ENCODE peak calls at places on chromosomes 2 and 18, in seven cellular contexts. Y, U, X, V, E, H and N are unnamed samples.

GRCh38 chr2:31129835-31130561 is 8.2 kb downstream of the GALNT14 start:
- DNase-seq in Y (no peak), U (no peak), X (no peak), V (no peak), E (no peak), H (no peak), N (no peak)

GRCh38 chr2:66481100-66481549 is 46.2 kb downstream of the MEIS1 start:
- DNase-seq in Y (no peak), U (no peak), X (no peak), V (no peak), E (no peak), H (peak; percentile 68), N (no peak)

GRCh38 chr2:40955042-40955441 is 503.2 kb upstream of the SLC8A1 start:
- DNase-seq in Y (no peak), U (no peak), X (no peak), V (no peak), E (peak; percentile 1), H (no peak), N (no peak)

GRCh38 chr2:96631804-96632435 is 6.2 kb downstream of the KANSL3 start:
- DNase-seq in Y (no peak), U (no peak), X (no peak), V (no peak), E (peak; percentile 46), H (no peak), N (no peak)

GRCh38 chr18:5900249-5900648 is 4.9 kb upstream of the TMEM200C start:
- DNase-seq in Y (no peak), U (no peak), X (no peak), V (no peak), E (no peak), H (no peak), N (no peak)

GRCh38 chr2:239014897-239015768 is 167.2 kb downstream of the TWIST2 start:
- DNase-seq in Y (no peak), U (peak; percentile 58), X (no peak), V (peak; percentile 35), E (no peak), H (no peak), N (peak; percentile 74)

GRCh38 chr2:128668946-128669345 is 350.3 kb upstream of the HS6ST1 start:
- DNase-seq in Y (no peak), U (no peak), X (no peak), V (no peak), E (no peak), H (no peak), N (no peak)

GRCh38 chr18:38961880-38962279 is 1396.3 kb upstream of the CELF4 start:
- DNase-seq in Y (no peak), U (no peak), X (no peak), V (no peak), E (no peak), H (peak; percentile 23), N (no peak)

GRCh38 chr2:112229365-112229764 is 25.5 kb downstream of the ZC3H8 start:
- DNase-seq in Y (no peak), U (no peak), X (no peak), V (no peak), E (peak; percentile 14), H (no peak), N (no peak)

GRCh38 chr2:135095591-135095990 is 43.5 kb downstream of the RAB3GAP1 start:
- DNase-seq in Y (no peak), U (no peak), X (no peak), V (no peak), E (no peak), H (no peak), N (no peak)

GRCh38 chr2:234289789-234290188 is 207.1 kb downstream of the ARL4C start:
- DNase-seq in Y (no peak), U (no peak), X (no peak), V (no peak), E (peak; percentile 75), H (no peak), N (no peak)

GRCh38 chr2:172643142-172643541 is 87.3 kb downstream of the PDK1 start:
- DNase-seq in Y (no peak), U (no peak), X (no peak), V (no peak), E (no peak), H (no peak), N (no peak)

GRCh38 chr2:170155723-170156253 is 22.2 kb upstream of the MYO3B start:
- DNase-seq in Y (no peak), U (no peak), X (no peak), V (no peak), E (no peak), H (no peak), N (no peak)

DNA sequence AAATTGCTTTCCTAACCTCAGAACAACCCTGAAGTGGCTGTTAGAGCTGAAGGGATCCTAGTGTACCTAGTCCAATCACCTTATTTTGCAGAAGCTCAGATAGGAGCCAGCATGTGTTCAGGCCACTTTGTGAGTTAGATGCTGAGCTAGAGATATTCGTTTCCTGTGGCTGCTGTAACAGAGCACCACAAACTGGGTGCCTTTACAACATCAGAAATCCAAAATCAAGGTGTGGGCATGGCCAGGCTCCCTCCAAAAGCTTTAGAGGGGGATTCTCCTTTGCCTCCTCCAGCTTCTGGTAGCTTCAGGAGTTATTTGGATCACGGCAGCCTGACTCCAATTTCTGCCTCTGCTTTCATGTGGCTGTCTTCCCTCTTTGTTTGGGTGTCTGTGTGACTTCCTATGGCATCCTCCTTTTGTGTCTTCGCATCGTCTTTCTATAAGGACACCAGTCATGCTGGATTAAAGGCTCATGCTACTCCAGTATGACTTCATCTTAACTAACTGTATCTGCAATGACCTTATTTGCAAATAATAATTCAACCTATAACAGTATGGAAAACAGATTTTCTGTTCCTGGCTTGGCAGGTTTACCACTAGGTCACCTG is 86.3 kb upstream of the TGFA start:
- DNase-seq in Y (no peak), U (no peak), X (no peak), V (no peak), E (no peak), H (no peak), N (no peak)
- H3K4me1 ChIP-seq in Y (no peaks in the 10 kb centered on the region), U (no peaks in the 10 kb centered on the region), X (no peaks in the 10 kb centered on the region), V (no peaks in the 10 kb centered on the region), E (no peaks in the 10 kb centered on the region), H (no peaks in the 10 kb centered on the region), N (no peaks in the 10 kb centered on the region)

GRCh38 chr2:74429487-74430451 is 8.2 kb downstream of the WDR54 start:
- DNase-seq in Y (no peak), U (no peak), X (peak; percentile 65), V (peak; percentile 92), E (no peak), H (no peak), N (no peak)
- H3K4me1 ChIP-seq in Y (no peaks in the 10 kb centered on the region), U (no peaks in the 10 kb centered on the region), X (peaks cover 17% of the 10 kb centered on the region), V (peaks cover 29% of the 10 kb centered on the region), E (no peaks in the 10 kb centered on the region), H (no peaks in the 10 kb centered on the region), N (peaks cover 3% of the 10 kb centered on the region)

DNA sequence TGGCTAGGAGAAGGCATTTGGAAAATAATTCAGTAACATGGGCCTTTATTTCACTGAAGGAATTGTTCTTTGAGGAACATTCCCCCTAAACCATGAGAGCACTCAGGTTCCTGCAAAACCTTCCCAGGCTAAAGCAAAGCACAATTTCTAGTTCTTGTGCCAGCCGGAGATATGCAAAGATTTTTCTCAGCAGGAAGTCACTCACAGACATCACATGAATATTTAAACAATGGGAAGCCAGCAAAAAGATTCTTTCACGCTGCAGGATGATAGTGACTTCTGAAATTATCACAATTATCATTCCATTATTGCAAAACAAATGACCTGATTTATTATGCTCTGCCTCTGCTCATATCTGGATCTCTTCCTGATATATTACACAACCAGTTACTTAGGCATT is 393.7 kb upstream of the ACVR2A start:
- DNase-seq in Y (no peak), U (no peak), X (no peak), V (no peak), E (no peak), H (no peak), N (no peak)
- H3K4me1 ChIP-seq in Y (no peaks in the 10 kb centered on the region), U (no peaks in the 10 kb centered on the region), X (no peaks in the 10 kb centered on the region), V (no peaks in the 10 kb centered on the region), E (peaks cover 28% of the 10 kb centered on the region), H (peaks cover 38% of the 10 kb centered on the region), N (peaks cover 21% of the 10 kb centered on the region)

DNA sequence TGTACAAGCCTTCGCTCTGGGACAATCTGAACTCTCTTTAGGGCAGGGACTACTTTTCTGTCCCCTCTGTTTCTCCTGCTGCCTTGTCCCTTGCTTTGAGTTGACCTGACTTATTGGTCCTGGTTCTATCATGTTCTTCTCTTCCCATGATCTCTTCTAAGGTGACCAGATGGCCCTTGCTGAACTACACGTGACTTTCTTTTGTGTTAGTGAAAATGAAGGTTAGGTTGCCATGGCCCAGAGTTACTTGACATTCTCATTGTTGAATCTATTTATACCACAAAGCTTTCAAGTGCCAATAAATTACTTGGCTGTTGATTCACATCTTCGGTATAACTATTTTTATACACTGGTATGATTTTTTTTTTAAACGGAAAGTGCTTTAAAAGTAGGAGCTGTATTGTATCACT is 24.4 kb downstream of the MRPL33 start:
- DNase-seq in Y (no peak), U (no peak), X (no peak), V (no peak), E (no peak), H (no peak), N (no peak)
- H3K4me1 ChIP-seq in Y (no peaks in the 10 kb centered on the region), U (peaks cover 21% of the 10 kb centered on the region), X (no peaks in the 10 kb centered on the region), V (no peaks in the 10 kb centered on the region), E (peaks cover 41% of the 10 kb centered on the region), H (peaks cover 7% of the 10 kb centered on the region), N (peaks cover 8% of the 10 kb centered on the region)

GRCh38 chr18:58205087-58205779 is 161.2 kb downstream of the NEDD4L start:
- DNase-seq in Y (peak; percentile 57), U (no peak), X (no peak), V (no peak), E (peak; percentile 41), H (no peak), N (no peak)
- H3K4me1 ChIP-seq in Y (peaks cover 4% of the 10 kb centered on the region), U (peaks cover 6% of the 10 kb centered on the region), X (peaks cover 12% of the 10 kb centered on the region), V (peaks cover 13% of the 10 kb centered on the region), E (peaks cover 21% of the 10 kb centered on the region), H (peaks cover 17% of the 10 kb centered on the region), N (no peaks in the 10 kb centered on the region)

DNA sequence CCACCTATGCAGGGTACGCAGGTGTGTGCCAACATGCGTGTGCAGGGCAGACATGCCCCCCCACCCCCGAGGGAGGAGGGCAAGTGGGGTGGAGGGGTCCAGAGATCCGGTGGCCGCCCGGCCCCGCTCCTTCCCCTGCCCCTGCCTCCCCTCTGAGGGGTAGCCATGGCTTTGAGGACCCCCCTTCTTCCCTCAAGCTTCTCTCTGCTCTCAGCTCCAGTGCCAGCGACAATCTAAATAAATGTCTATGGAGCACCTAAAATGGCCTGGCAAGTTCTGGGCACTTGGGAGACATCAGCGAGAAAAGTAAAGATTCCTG is 91.9 kb downstream of the ZFP36L2 start:
- DNase-seq in Y (no peak), U (no peak), X (peak; percentile 90), V (no peak), E (no peak), H (no peak), N (no peak)
- H3K4me1 ChIP-seq in Y (no peaks in the 10 kb centered on the region), U (no peaks in the 10 kb centered on the region), X (peaks cover 57% of the 10 kb centered on the region), V (no peaks in the 10 kb centered on the region), E (peaks cover 23% of the 10 kb centered on the region), H (peaks cover 44% of the 10 kb centered on the region), N (peaks cover 44% of the 10 kb centered on the region)

DNA sequence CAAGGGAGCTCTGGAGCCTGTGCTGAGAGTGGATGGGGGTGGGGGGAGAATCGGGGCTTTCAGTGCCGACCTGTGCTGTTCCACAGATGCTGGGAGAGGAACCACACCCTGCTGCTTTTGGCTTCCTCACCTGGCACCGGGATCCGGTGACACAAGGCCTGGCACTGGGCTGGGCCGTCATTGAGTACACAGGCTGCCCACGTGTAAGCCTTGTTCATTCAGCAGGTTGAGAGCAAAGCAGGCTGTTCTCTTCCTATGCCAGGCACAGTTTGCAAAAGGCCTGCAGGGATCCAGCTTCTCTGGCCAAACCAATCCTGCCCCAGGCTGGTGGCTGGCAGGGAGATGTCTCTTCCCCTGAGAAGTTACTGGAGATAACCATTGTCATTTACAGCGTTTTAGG is 17.1 kb downstream of the TRIB2 start:
- DNase-seq in Y (no peak), U (no peak), X (no peak), V (peak; percentile 89), E (no peak), H (no peak), N (no peak)
- H3K4me1 ChIP-seq in Y (no peaks in the 10 kb centered on the region), U (no peaks in the 10 kb centered on the region), X (peaks cover 3% of the 10 kb centered on the region), V (peaks cover 7% of the 10 kb centered on the region), E (no peaks in the 10 kb centered on the region), H (peaks cover 6% of the 10 kb centered on the region), N (peaks cover 36% of the 10 kb centered on the region)

GRCh38 chr18:70260683-70261082 is 28.2 kb upstream of the SOCS6 start:
- DNase-seq in Y (no peak), U (no peak), X (no peak), V (no peak), E (no peak), H (no peak), N (no peak)
- H3K4me1 ChIP-seq in Y (no peaks in the 10 kb centered on the region), U (no peaks in the 10 kb centered on the region), X (no peaks in the 10 kb centered on the region), V (no peaks in the 10 kb centered on the region), E (no peaks in the 10 kb centered on the region), H (no peaks in the 10 kb centered on the region), N (no peaks in the 10 kb centered on the region)